ENCODE peak calls at places on chromosome 15, in six cellular contexts. X is AG10803, P is RWPE1, N is progenitor cell of endocrine pancreas, B is lower leg skin, Z is gastrocnemius medialis. L is an unnamed sample.

GRCh38 chr15:40266828-40267304 is 16.0 kb downstream of the ANKRD63 start:
- DNase-seq in B (peak), X (peak), P (peak), Z (no peak), N (no peak), L (no peak)

GRCh38 chr15:78131295-78132021 is at the start of gene CIB2:
- DNase-seq in P (peak), X (peak), B (no peak), N (peak), Z (peak), L (peak)

GRCh38 chr15:36109943-36110658 is 469.3 kb upstream of the CDIN1 start:
- DNase-seq in N (no peak), Z (no peak), P (peak), X (peak), B (no peak), L (no peak)

GRCh38 chr15:72591361-72591760 is 63.1 kb upstream of the GOLGA6B start:
- DNase-seq in B (no peak), X (peak), N (no peak), Z (no peak), P (no peak), L (no peak)

GRCh38 chr15:33722005-33722672 is 246.2 kb upstream of the CHRM5 start:
- DNase-seq in X (peak), P (no peak), N (no peak), Z (no peak), B (no peak), L (no peak)

GRCh38 chr15:63288778-63289378 is 11.5 kb downstream of the APH1B start:
- DNase-seq in N (no peak), P (peak), Z (no peak), B (no peak), X (peak), L (no peak)

GRCh38 chr15:51341366-51342248 is at the start of gene GLDN:
- DNase-seq in X (peak), B (no peak), P (no peak), Z (peak), N (peak), L (peak)

GRCh38 chr15:69604050-69604378 is 151.4 kb downstream of the RPLP1 start:
- DNase-seq in N (no peak), B (no peak), P (no peak), Z (no peak), X (no peak), L (no peak)

GRCh38 chr15:29093065-29093435 is 176.6 kb downstream of the NSMCE3 start:
- DNase-seq in X (no peak), N (no peak), P (no peak), B (no peak), Z (no peak), L (no peak)

GRCh38 chr15:48472756-48473155 is 141.5 kb downstream of the DUT start:
- DNase-seq in X (peak), Z (no peak), N (no peak), P (peak), B (no peak), L (no peak)

GRCh38 chr15:72785452-72786243 is 2.1 kb upstream of the ADPGK start:
- DNase-seq in Z (peak), B (no peak), X (peak), P (no peak), N (no peak), L (no peak)

GRCh38 chr15:67801926-67802914 is 23.1 kb upstream of the SKOR1 start:
- DNase-seq in N (no peak), P (no peak), Z (no peak), B (no peak), X (no peak), L (no peak)

GRCh38 chr15:41304149-41304548 is 28.2 kb downstream of the OIP5 start:
- DNase-seq in P (no peak), X (no peak), B (no peak), Z (no peak), N (no peak), L (no peak)

GRCh38 chr15:95512906-95513305 is 817.6 kb upstream of the NR2F2 start:
- DNase-seq in P (no peak), Z (no peak), B (no peak), X (no peak), N (no peak), L (no peak)

DNA sequence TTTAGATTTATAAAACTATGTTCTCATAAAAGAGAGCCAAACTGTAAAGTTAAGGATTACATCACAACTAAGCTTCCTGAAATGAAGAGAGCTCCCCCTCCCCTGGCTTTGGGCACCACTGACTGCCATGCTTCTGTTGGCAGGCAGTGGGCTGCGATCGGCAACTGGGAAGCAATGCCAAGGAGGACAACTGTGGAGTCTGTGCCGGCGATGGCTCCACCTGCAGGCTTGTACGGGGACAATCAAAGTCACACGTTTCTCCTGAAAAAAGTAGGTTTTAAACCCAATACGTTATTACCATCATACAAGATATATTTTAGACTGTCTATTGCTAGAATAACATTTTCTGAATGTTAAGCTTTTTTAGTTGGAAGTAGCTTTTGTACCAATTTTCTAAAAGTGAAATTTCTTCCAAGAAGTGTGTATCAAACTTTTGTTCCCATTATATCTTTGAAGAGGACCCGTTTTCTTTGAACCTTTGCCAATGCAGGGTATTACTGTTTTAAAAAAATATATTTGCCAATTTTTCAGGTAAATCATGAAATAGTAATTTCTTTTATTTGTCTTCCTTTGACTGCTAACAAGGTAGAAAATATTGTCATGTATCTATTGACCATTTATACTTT is 184.1 kb downstream of the ADAMTSL3 start:
- DNase-seq in X (no peak), P (peak), Z (no peak), N (peak), B (no peak), L (peak)
- TF ChIP-seq CTCF in X (peak), P (peak), Z (no peak), N (peak), B (no peak), L (peak)

GRCh38 chr15:82809308-82810060 is at the start of gene WHAMM:
- DNase-seq in N (peak), X (peak), B (peak), Z (peak), P (peak), L (peak)
- TF ChIP-seq CTCF in N (peak), X (no peak), B (no peak), Z (no peak), P (peak), L (no peak)

GRCh38 chr15:42836251-42836650 is 84.3 kb downstream of the TTBK2 start:
- DNase-seq in B (no peak), X (no peak), Z (no peak), N (no peak), P (no peak), L (no peak)
- TF ChIP-seq CTCF in B (no peak), X (no peak), Z (no peak), N (no peak), P (no peak), L (no peak)

GRCh38 chr15:60134609-60135008 is 130.5 kb downstream of the FOXB1 start:
- DNase-seq in B (no peak), Z (no peak), N (no peak), X (no peak), P (no peak), L (no peak)
- TF ChIP-seq CTCF in B (no peak), Z (no peak), N (no peak), X (peak), P (no peak), L (no peak)

DNA sequence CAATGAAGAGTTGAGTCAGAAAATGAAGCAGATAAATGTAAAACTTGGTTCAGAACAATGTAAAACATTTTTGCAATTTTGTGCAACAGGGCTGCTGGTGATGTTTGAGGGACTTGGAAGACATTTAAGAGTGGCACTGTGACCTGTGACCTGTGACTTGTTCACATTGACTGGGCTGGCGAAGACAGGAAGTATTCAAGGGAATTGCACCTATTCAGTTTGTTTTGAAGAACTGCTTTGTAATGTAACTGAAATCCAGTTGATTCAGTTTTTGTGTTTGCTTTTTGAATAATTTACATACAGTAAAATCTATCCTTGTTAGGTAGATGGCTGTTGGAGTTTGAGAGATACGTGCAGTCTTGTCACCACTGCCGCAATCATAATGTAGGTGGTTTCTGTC is 35.4 kb downstream of the MCTP2 start:
- DNase-seq in N (no peak), B (no peak), X (no peak), Z (no peak), P (no peak), L (no peak)
- TF ChIP-seq CTCF in N (no peak), B (no peak), X (no peak), Z (no peak), P (no peak), L (no peak)

DNA sequence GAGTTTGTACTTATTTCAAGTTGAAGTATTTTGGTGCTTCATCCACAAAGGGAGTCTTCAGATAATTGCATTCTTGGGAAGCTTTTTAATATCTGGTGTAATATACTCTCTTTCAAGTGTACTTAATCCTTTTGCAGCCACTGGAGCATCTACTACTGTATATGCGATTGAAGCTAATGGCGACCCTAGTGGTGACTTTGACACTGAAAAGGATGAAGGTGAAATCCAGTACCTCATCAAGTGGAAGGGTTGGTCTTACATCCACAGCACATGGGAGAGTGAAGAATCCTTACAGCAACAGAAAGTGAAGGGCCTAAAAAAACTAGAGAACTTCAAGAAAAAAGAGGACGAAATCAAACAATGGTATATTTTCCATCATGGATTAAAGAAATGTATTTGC is 42.6 kb downstream of the CHD2 start:
- DNase-seq in B (no peak), P (no peak), Z (no peak), X (no peak), N (no peak), L (no peak)
- TF ChIP-seq CTCF in B (no peak), P (no peak), Z (no peak), X (no peak), N (no peak), L (no peak)

GRCh38 chr15:93608643-93609148 is 519.7 kb upstream of the RGMA start:
- DNase-seq in P (no peak), B (no peak), N (no peak), Z (no peak), X (no peak), L (no peak)
- TF ChIP-seq CTCF in P (no peak), B (no peak), N (no peak), Z (no peak), X (no peak), L (no peak)

DNA sequence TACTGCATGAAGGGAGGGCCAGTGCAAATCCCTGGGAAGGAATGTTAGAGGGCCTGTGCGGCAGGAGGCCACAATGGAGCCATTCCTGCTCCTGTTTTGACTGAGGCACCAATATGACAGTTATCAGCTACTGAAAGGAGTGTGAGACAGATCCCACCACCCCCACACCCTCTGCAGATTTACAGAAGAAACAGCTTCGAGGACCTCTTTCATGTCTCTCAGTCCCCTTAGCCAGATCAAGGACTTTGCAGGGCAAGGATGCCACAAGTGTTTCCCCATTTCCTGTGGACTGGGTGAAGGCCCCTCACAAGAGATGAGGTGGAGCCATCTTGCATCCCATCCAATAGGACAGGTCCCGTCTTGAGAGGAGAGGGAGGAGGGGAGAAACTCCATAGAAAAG is 48.5 kb upstream of the RASGRP1 start:
- DNase-seq in Z (no peak), X (no peak), P (no peak), N (no peak), B (no peak), L (no peak)
- TF ChIP-seq CTCF in Z (no peak), X (no peak), P (no peak), N (no peak), B (no peak), L (no peak)